ENCODE peak calls at places on chromosomes 16 and 17, in seven cellular contexts. One of them, this sample, is unnamed.

GRCh38 chr17:41972571-41973411 is 6.2 kb downstream of the CNP start:
- DNase-seq in stomach: peak
- DNase-seq in neural progenitor cell: no peak
- DNase-seq in GM13977: no peak
- DNase-seq in CD8-positive, alpha-beta T cell: no peak
- DNase-seq in MM.1S: no peak
- DNase-seq in lower lobe of right lung: peak
- DNase-seq in this sample: no peak

GRCh38 chr16:30456302-30456701 is 10.6 kb upstream of the SEPHS2 start:
- DNase-seq in neural progenitor cell: no peak
- DNase-seq in GM13977: peak
- DNase-seq in lower lobe of right lung: no peak
- DNase-seq in stomach: no peak
- DNase-seq in MM.1S: no peak
- DNase-seq in CD8-positive, alpha-beta T cell: no peak
- DNase-seq in this sample: no peak

GRCh38 chr16:74774223-74775139 is at the start of gene FA2H:
- DNase-seq in MM.1S: peak
- DNase-seq in lower lobe of right lung: peak
- DNase-seq in neural progenitor cell: peak
- DNase-seq in GM13977: peak
- DNase-seq in CD8-positive, alpha-beta T cell: peak
- DNase-seq in stomach: peak
- DNase-seq in this sample: peak

GRCh38 chr17:19336938-19337711 is 25.4 kb downstream of the B9D1 start:
- DNase-seq in MM.1S: no peak
- DNase-seq in GM13977: no peak
- DNase-seq in stomach: peak
- DNase-seq in neural progenitor cell: peak
- DNase-seq in lower lobe of right lung: no peak
- DNase-seq in CD8-positive, alpha-beta T cell: no peak
- DNase-seq in this sample: no peak

GRCh38 chr16:56669840-56670639 is 426 bp downstream of the MT1H start:
- DNase-seq in GM13977: no peak
- DNase-seq in stomach: no peak
- DNase-seq in CD8-positive, alpha-beta T cell: no peak
- DNase-seq in lower lobe of right lung: no peak
- DNase-seq in neural progenitor cell: no peak
- DNase-seq in MM.1S: no peak
- DNase-seq in this sample: no peak

GRCh38 chr16:30744146-30744545 is 4.1 kb upstream of the PHKG2 start:
- DNase-seq in stomach: no peak
- DNase-seq in CD8-positive, alpha-beta T cell: no peak
- DNase-seq in GM13977: no peak
- DNase-seq in lower lobe of right lung: no peak
- DNase-seq in MM.1S: no peak
- DNase-seq in neural progenitor cell: no peak
- DNase-seq in this sample: no peak

GRCh38 chr16:65961491-65962143 is 404.9 kb upstream of the CDH5 start:
- DNase-seq in GM13977: no peak
- DNase-seq in MM.1S: no peak
- DNase-seq in lower lobe of right lung: no peak
- DNase-seq in neural progenitor cell: no peak
- DNase-seq in stomach: no peak
- DNase-seq in CD8-positive, alpha-beta T cell: no peak
- DNase-seq in this sample: no peak

GRCh38 chr16:2082171-2082982 is 34.6 kb downstream of the TSC2 start:
- DNase-seq in GM13977: no peak
- DNase-seq in CD8-positive, alpha-beta T cell: no peak
- DNase-seq in lower lobe of right lung: no peak
- DNase-seq in MM.1S: no peak
- DNase-seq in stomach: peak
- DNase-seq in neural progenitor cell: no peak
- DNase-seq in this sample: no peak

DNA sequence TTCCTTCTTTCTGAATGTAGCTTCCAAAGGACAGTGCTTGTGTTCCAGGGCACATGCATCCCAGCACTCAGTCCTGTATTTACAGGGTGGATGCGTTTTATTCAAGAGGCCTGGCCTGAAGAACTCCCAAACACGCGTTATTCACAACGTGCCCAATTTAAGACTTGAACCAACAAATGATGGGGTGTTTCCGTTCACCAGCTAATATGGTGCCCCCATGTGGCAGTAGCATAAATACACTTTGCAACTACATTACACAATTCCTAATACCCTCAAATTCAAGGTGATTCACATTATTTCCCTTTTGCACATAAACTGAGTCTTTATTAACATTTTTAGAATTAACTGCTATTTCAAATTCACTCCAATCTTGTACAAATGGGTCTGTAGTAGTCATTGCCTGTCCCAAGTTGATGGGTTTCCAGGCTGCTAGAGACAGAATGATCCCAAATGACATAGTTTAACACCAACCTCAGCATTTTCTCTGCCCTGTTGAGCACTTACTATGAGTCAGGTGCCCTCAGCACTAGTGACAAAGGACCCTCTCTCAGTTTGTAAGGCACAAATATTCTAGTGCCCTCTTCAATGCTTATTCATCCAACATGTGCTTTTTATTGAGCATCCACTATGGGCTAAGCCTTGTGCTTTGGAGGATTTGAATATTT is 26.9 kb downstream of the HSD17B2 start:
- DNase-seq in lower lobe of right lung: no peak
- DNase-seq in GM13977: peak
- DNase-seq in CD8-positive, alpha-beta T cell: no peak
- DNase-seq in MM.1S: no peak
- DNase-seq in stomach: no peak
- DNase-seq in neural progenitor cell: peak
- DNase-seq in this sample: no peak
- TF ChIP-seq CTCF in lower lobe of right lung: peak
- TF ChIP-seq CTCF in GM13977: peak
- TF ChIP-seq CTCF in CD8-positive, alpha-beta T cell: no peak
- TF ChIP-seq CTCF in MM.1S: peak
- TF ChIP-seq CTCF in stomach: no peak
- TF ChIP-seq CTCF in neural progenitor cell: peak
- TF ChIP-seq CTCF in this sample: peak

DNA sequence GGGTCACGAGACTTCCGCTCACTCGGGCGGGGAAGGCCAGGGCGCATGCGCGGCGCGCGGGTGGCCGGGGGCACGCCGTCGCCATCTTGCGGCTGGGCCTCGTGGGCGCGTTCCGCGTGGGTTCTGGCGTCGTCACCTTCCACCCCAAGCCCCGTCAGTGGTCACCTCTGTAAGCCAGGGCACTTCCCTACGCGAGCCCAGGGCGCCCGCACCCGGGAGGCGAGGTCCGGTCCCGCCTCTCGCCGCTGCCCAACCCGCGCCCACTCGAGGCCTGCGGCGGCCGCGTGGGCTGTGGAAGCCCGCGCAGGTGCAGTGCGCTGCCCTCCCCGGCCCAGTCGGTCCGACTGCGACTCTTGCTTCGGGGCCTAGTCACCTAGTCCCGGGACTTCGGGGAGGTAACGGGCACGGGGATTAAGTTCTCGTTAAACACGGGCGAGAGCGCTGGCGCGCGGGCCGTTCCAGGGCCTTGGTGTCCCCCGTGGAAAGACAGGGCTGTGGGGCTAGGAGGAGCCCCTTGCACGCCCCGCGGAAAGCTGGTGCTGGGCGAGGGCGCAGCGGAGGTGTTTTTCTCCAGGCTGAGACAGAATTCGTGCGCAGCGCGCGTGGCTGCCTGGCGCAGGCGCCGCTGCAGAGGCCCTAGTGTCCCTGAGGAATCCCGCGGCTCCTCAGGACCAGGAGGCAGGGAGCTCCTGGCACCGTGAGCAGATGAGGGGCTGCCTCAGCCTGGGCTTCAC is 417 bp upstream of the ARHGDIA start:
- DNase-seq in GM13977: peak
- DNase-seq in stomach: peak
- DNase-seq in lower lobe of right lung: peak
- DNase-seq in neural progenitor cell: peak
- DNase-seq in MM.1S: peak
- DNase-seq in CD8-positive, alpha-beta T cell: peak
- DNase-seq in this sample: peak
- TF ChIP-seq CTCF in GM13977: peak
- TF ChIP-seq CTCF in stomach: peak
- TF ChIP-seq CTCF in lower lobe of right lung: peak
- TF ChIP-seq CTCF in neural progenitor cell: peak
- TF ChIP-seq CTCF in MM.1S: peak
- TF ChIP-seq CTCF in CD8-positive, alpha-beta T cell: no peak
- TF ChIP-seq CTCF in this sample: peak

GRCh38 chr16:81626181-81626674 is 152.9 kb upstream of the PLCG2 start:
- DNase-seq in neural progenitor cell: no peak
- DNase-seq in stomach: no peak
- DNase-seq in lower lobe of right lung: no peak
- DNase-seq in MM.1S: no peak
- DNase-seq in CD8-positive, alpha-beta T cell: no peak
- DNase-seq in GM13977: no peak
- DNase-seq in this sample: no peak
- TF ChIP-seq CTCF in neural progenitor cell: no peak
- TF ChIP-seq CTCF in stomach: no peak
- TF ChIP-seq CTCF in lower lobe of right lung: no peak
- TF ChIP-seq CTCF in MM.1S: no peak
- TF ChIP-seq CTCF in CD8-positive, alpha-beta T cell: no peak
- TF ChIP-seq CTCF in GM13977: no peak
- TF ChIP-seq CTCF in this sample: no peak

DNA sequence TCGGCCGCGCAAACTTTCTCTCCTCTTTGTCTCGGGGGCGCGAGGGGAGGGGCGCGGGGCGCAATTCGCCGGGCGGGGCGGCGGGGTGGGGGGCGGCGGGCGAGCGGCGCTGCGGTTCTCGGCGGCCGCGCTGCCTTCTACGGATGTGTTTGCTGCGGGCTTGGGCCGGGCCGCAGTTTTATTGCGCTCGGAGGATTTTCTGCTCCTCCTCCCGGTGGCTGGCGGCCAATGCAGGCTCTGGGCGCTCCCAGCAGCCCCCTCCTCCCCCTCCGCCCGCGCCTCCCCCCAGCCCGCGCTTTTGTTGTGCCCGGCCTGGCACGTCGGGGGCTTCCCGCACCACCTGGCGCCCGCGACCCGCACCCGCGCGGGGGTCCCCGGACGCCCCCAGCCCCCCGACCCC is at the start of gene TIMP2:
- DNase-seq in GM13977: peak
- DNase-seq in lower lobe of right lung: peak
- DNase-seq in CD8-positive, alpha-beta T cell: peak
- DNase-seq in MM.1S: peak
- DNase-seq in stomach: peak
- DNase-seq in neural progenitor cell: peak
- DNase-seq in this sample: no peak
- TF ChIP-seq CTCF in GM13977: peak
- TF ChIP-seq CTCF in lower lobe of right lung: peak
- TF ChIP-seq CTCF in CD8-positive, alpha-beta T cell: peak
- TF ChIP-seq CTCF in MM.1S: no peak
- TF ChIP-seq CTCF in stomach: no peak
- TF ChIP-seq CTCF in neural progenitor cell: peak
- TF ChIP-seq CTCF in this sample: peak

DNA sequence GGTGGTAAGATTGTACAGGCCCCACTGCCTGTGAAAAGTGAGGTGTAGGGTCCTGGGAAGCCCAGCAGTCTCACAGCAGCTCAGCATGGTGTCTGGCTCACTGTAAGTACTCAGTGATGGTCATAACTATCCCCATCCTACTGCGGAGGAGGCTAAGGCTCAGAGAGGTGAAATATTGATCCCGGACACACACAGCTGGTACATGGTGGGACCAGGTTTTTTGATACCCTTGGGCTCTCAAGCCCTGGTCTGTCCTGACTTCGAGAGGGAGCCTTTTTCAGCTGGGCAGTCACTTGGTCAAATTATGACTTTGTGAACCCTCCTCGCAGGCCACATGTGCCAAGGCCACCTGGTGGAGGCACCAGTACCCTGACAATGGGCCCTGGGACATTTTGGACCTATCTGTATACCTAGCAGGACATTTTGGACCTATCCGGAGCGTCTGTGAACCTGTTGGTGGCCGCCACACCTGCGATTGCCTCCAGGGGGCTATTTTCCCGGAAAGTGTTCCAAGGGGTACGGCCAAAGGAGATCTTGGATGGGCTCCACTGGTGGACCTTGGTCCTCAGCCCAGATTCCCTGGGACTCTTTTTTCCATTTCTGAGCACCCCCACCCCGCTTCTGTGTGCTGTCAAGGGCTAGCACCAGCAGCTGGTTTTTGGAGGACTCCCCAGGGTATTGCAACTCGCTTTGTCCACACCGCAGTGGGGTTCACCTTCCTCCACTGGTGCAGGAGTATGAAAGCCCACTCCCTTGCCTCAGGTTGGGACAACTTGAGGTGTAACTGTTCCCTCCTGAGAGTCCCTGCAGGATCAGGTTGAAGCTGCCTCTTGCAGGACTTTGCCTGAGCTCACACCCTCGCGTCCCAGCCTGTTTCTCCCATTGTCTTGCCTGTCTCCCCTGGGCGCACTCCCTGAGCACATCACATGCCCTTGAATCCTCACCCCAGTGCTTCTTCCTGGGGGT is 83.6 kb upstream of the NKD1 start:
- DNase-seq in CD8-positive, alpha-beta T cell: no peak
- DNase-seq in MM.1S: no peak
- DNase-seq in stomach: no peak
- DNase-seq in lower lobe of right lung: no peak
- DNase-seq in neural progenitor cell: no peak
- DNase-seq in GM13977: no peak
- DNase-seq in this sample: no peak
- TF ChIP-seq CTCF in CD8-positive, alpha-beta T cell: no peak
- TF ChIP-seq CTCF in MM.1S: no peak
- TF ChIP-seq CTCF in stomach: no peak
- TF ChIP-seq CTCF in lower lobe of right lung: no peak
- TF ChIP-seq CTCF in neural progenitor cell: peak
- TF ChIP-seq CTCF in GM13977: no peak
- TF ChIP-seq CTCF in this sample: no peak

GRCh38 chr16:88743693-88744519 is 37.6 kb downstream of the CTU2 start:
- DNase-seq in stomach: peak
- DNase-seq in lower lobe of right lung: peak
- DNase-seq in GM13977: peak
- DNase-seq in neural progenitor cell: peak
- DNase-seq in MM.1S: no peak
- DNase-seq in CD8-positive, alpha-beta T cell: peak
- DNase-seq in this sample: peak
- TF ChIP-seq CTCF in stomach: peak
- TF ChIP-seq CTCF in lower lobe of right lung: peak
- TF ChIP-seq CTCF in GM13977: peak
- TF ChIP-seq CTCF in neural progenitor cell: peak
- TF ChIP-seq CTCF in MM.1S: peak
- TF ChIP-seq CTCF in CD8-positive, alpha-beta T cell: peak
- TF ChIP-seq CTCF in this sample: peak

GRCh38 chr17:37148171-37148570 is 199.4 kb downstream of the AATF start:
- DNase-seq in stomach: no peak
- DNase-seq in MM.1S: no peak
- DNase-seq in lower lobe of right lung: no peak
- DNase-seq in GM13977: no peak
- DNase-seq in CD8-positive, alpha-beta T cell: no peak
- DNase-seq in neural progenitor cell: no peak
- DNase-seq in this sample: no peak
- TF ChIP-seq CTCF in stomach: no peak
- TF ChIP-seq CTCF in MM.1S: no peak
- TF ChIP-seq CTCF in lower lobe of right lung: no peak
- TF ChIP-seq CTCF in GM13977: no peak
- TF ChIP-seq CTCF in CD8-positive, alpha-beta T cell: no peak
- TF ChIP-seq CTCF in neural progenitor cell: no peak
- TF ChIP-seq CTCF in this sample: no peak

DNA sequence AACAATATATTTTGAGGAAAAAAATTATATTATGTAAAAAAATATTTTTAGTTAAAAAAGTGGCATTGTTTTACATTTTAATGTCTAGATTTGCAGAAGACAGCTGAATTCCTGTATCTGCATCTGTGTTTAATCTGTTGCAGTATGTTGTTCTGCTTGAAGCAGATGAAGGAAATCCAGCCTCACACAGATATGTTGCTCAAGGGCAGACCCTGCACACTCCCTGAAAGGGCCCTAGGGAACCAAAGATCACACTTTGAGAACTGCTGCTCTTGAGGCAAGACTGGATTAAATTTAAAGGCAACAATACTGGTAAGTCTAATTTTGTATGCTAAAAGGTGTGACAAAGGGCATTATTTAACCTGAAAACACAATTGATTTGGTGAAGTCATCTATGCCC is 16.4 kb upstream of the SLC6A4 start:
- DNase-seq in CD8-positive, alpha-beta T cell: no peak
- DNase-seq in neural progenitor cell: no peak
- DNase-seq in lower lobe of right lung: no peak
- DNase-seq in stomach: no peak
- DNase-seq in GM13977: no peak
- DNase-seq in MM.1S: no peak
- DNase-seq in this sample: no peak
- TF ChIP-seq CTCF in CD8-positive, alpha-beta T cell: no peak
- TF ChIP-seq CTCF in neural progenitor cell: no peak
- TF ChIP-seq CTCF in lower lobe of right lung: no peak
- TF ChIP-seq CTCF in stomach: no peak
- TF ChIP-seq CTCF in GM13977: no peak
- TF ChIP-seq CTCF in MM.1S: no peak
- TF ChIP-seq CTCF in this sample: no peak

This sample was measured in GM06990.